ENCODE peak calls at places on chromosomes 6 and 20, in nine cellular contexts. N is progenitor cell of endocrine pancreas; T is T-cell; B is breast epithelium; I is activated T-helper 1 cell treated with anti-CD3 and anti-CD28 coated beads, Interleukin-12 subunit alpha, Interleukin-12 subunit beta, Interleukin-2, Interleukin-4 antibody, amounts not matched to agents 30 ng/mL and 10 ng/mL and 1 ng/mL, durations not matched to agents 14 hours and 24 hours and 36 hours; Z is posterior vena cava; O is stimulated activated CD8-positive, alpha-beta memory T cell treated with anti-CD3 and anti-CD28 coated beads, Interleukin-7, amount 100 ng/mL, for 1 hour; A is SK-N-SH; Q is hypothalamus. P is an unnamed sample.

GRCh38 chr6:153931431-153931830 is 107.6 kb upstream of the OPRM1 start:
- DNase-seq in N (no peak), T (no peak), B (no peak), I (no peak), Z (no peak), O (no peak), A (no peak), Q (no peak), P (no peak)

GRCh38 chr6:131981624-131981978 is 30.4 kb upstream of the CCN2 start:
- DNase-seq in N (no peak), T (no peak), B (no peak), I (no peak), Z (no peak), O (no peak), A (no peak), Q (no peak), P (no peak)

GRCh38 chr20:5569021-5569420 is 181.2 kb upstream of the SHLD1 start:
- DNase-seq in N (no peak), T (peak; percentile 7), B (no peak), I (no peak), Z (no peak), O (peak; percentile 20), A (peak; percentile 52), Q (no peak), P (no peak)

GRCh38 chr6:79421001-79421411 is 116.2 kb downstream of the LCA5 start:
- DNase-seq in N (no peak), T (no peak), B (no peak), I (no peak), Z (no peak), O (no peak), A (no peak), Q (no peak), P (no peak)

GRCh38 chr6:35297541-35298481 is at the start of gene DEF6:
- DNase-seq in N (peak; percentile 64), T (peak; percentile 80), B (peak; percentile 84), I (peak; percentile 85), Z (peak; percentile 94), O (peak; percentile 73), A (peak; percentile 49), Q (peak; percentile 24), P (no peak)

GRCh38 chr6:108966855-108967755 is 118.9 kb downstream of the ARMC2 start:
- DNase-seq in N (no peak), T (no peak), B (peak; percentile 43), I (no peak), Z (peak; percentile 82), O (no peak), A (peak; percentile 47), Q (no peak), P (no peak)

GRCh38 chr20:7723284-7723683 is 217.0 kb downstream of the HAO1 start:
- DNase-seq in N (no peak), T (no peak), B (no peak), I (no peak), Z (no peak), O (no peak), A (no peak), Q (no peak), P (no peak)

GRCh38 chr6:137892271-137892708 is 25.2 kb downstream of the TNFAIP3 start:
- DNase-seq in N (no peak), T (no peak), B (no peak), I (no peak), Z (no peak), O (no peak), A (no peak), Q (no peak), P (no peak)

GRCh38 chr20:24504331-24505285 is 35.2 kb downstream of the SYNDIG1 start:
- DNase-seq in N (no peak), T (no peak), B (no peak), I (no peak), Z (no peak), O (no peak), A (no peak), Q (no peak), P (no peak)

GRCh38 chr6:11769244-11769643 is 9.4 kb downstream of the ADTRP start:
- DNase-seq in N (no peak), T (no peak), B (no peak), I (no peak), Z (no peak), O (no peak), A (no peak), Q (no peak), P (no peak)

GRCh38 chr6:149749594-149750135 is at the start of gene PCMT1:
- DNase-seq in N (peak; percentile 88), T (peak; percentile 85), B (peak; percentile 82), I (peak; percentile 93), Z (peak; percentile 98), O (peak; percentile 79), A (peak; percentile 97), Q (peak; percentile 87), P (peak; percentile 86)

GRCh38 chr20:43938932-43939761 is 24.5 kb downstream of the TOX2 start:
- DNase-seq in N (no peak), T (no peak), B (peak; percentile 29), I (no peak), Z (no peak), O (no peak), A (no peak), Q (no peak), P (peak; percentile 100)

GRCh38 chr6:169648617-169649016 is 53.2 kb downstream of the WDR27 start:
- DNase-seq in N (no peak), T (no peak), B (no peak), I (no peak), Z (peak; percentile 48), O (no peak), A (no peak), Q (no peak), P (no peak)

GRCh38 chr20:22285555-22285954 is 298.8 kb downstream of the FOXA2 start:
- DNase-seq in N (no peak), T (no peak), B (no peak), I (no peak), Z (no peak), O (no peak), A (no peak), Q (no peak), P (no peak)

GRCh38 chr6:168803874-168804273 is 362.9 kb downstream of the SMOC2 start:
- DNase-seq in N (no peak), T (no peak), B (no peak), I (no peak), Z (no peak), O (no peak), A (no peak), Q (no peak), P (no peak)

GRCh38 chr6:2843138-2843740 is 1.6 kb upstream of the SERPINB1 start:
- DNase-seq in N (no peak), T (no peak), B (peak; percentile 48), I (no peak), Z (no peak), O (no peak), A (no peak), Q (no peak), P (no peak)

GRCh38 chr20:50516935-50517816 is 7.0 kb downstream of the PTPN1 start:
- DNase-seq in N (no peak), T (no peak), B (no peak), I (no peak), Z (no peak), O (no peak), A (no peak), Q (no peak), P (peak; percentile 21)

GRCh38 chr6:144317736-144318135 is 32.6 kb downstream of the UTRN start:
- DNase-seq in N (no peak), T (no peak), B (no peak), I (no peak), Z (no peak), O (no peak), A (no peak), Q (no peak), P (no peak)

GRCh38 chr6:109513571-109514071 is 30.6 kb upstream of the ZBTB24 start:
- DNase-seq in N (no peak), T (no peak), B (no peak), I (no peak), Z (no peak), O (no peak), A (no peak), Q (no peak), P (no peak)

GRCh38 chr6:6452002-6452401 is 131.5 kb upstream of the F13A1 start:
- DNase-seq in N (no peak), T (no peak), B (no peak), I (no peak), Z (no peak), O (no peak), A (no peak), Q (no peak), P (no peak)

GRCh38 chr6:135909737-135910387 is 58.4 kb downstream of the PDE7B start:
- DNase-seq in N (peak; percentile 19), T (peak; percentile 28), B (no peak), I (peak; percentile 49), Z (no peak), O (peak; percentile 13), A (peak; percentile 41), Q (peak; percentile 14), P (no peak)

GRCh38 chr6:41071501-41071922 is 644 bp downstream of the OARD1 start:
- DNase-seq in N (no peak), T (no peak), B (no peak), I (no peak), Z (no peak), O (no peak), A (no peak), Q (no peak), P (no peak)

GRCh38 chr6:92110390-92110789 is 1309.0 kb downstream of the EPHA7 start:
- DNase-seq in N (no peak), T (no peak), B (no peak), I (no peak), Z (no peak), O (no peak), A (no peak), Q (no peak), P (no peak)

GRCh38 chr6:134115715-134116074 is 63.3 kb upstream of the SLC2A12 start:
- DNase-seq in N (no peak), T (no peak), B (no peak), I (no peak), Z (no peak), O (no peak), A (peak; percentile 22), Q (peak; percentile 62), P (no peak)

GRCh38 chr20:44097521-44098255 is 89.3 kb downstream of the JPH2 start:
- DNase-seq in N (no peak), T (no peak), B (no peak), I (no peak), Z (no peak), O (no peak), A (no peak), Q (no peak), P (peak; percentile 71)